ENCODE peak calls at places on chromosomes 6 and 20, in eight cellular contexts. O is activated gamma-delta T cell treated with Interleukin-2 at 50 U/mL for 16 hours; F is NCI-H1092; J is activated naive CD8-positive, alpha-beta T cell treated with anti-CD3 and anti-CD28 coated beads, Interleukin-2, amount 50 U/mL, for 24 hours; P is stimulated activated CD8-positive, alpha-beta memory T cell treated with anti-CD3 and anti-CD28 coated beads, Interleukin-15, amount 100 ng/mL, for 1 hour; H is germinal center; X is hippocampal formation; A is cardiac fibroblast. D is an unnamed sample.

GRCh38 chr20:33662172-33662571 is at the start of gene C20orf144:
- DNase-seq in O (no peak), F (no peak), J (no peak), P (no peak), H (no peak), X (no peak), A (no peak), D (no peak)

GRCh38 chr6:106666290-106667021 is 37.1 kb downstream of the QRSL1 start:
- DNase-seq in O (no peak), F (no peak), J (peak; percentile 14), P (no peak), H (peak; percentile 72), X (no peak), A (no peak), D (no peak)

GRCh38 chr20:62142252-62143117 is 709 bp downstream of the PSMA7 start:
- DNase-seq in O (no peak), F (no peak), J (peak; percentile 14), P (no peak), H (no peak), X (no peak), A (no peak), D (peak; percentile 56)

GRCh38 chr6:159151266-159151855 is 17.8 kb upstream of the FNDC1 start:
- DNase-seq in O (peak; percentile 19), F (no peak), J (peak; percentile 64), P (peak; percentile 11), H (peak; percentile 69), X (no peak), A (peak; percentile 75), D (peak; percentile 76)

GRCh38 chr6:75118925-75119515 is 86.8 kb downstream of the COL12A1 start:
- DNase-seq in O (no peak), F (no peak), J (no peak), P (no peak), H (no peak), X (no peak), A (no peak), D (no peak)

GRCh38 chr20:4245542-4245941 is 230.2 kb upstream of the RNF24 start:
- DNase-seq in O (no peak), F (no peak), J (no peak), P (no peak), H (no peak), X (no peak), A (no peak), D (no peak)

GRCh38 chr6:137016366-137016765 is 28.4 kb downstream of the IL20RA start:
- DNase-seq in O (no peak), F (no peak), J (no peak), P (no peak), H (no peak), X (no peak), A (peak; percentile 20), D (no peak)

GRCh38 chr6:126396131-126396530 is 56.2 kb downstream of the CENPW start:
- DNase-seq in O (no peak), F (no peak), J (no peak), P (no peak), H (no peak), X (no peak), A (no peak), D (no peak)

GRCh38 chr6:67606905-67607828 is 1027.9 kb upstream of the ADGRB3 start:
- DNase-seq in O (no peak), F (peak; percentile 12), J (no peak), P (no peak), H (no peak), X (no peak), A (peak; percentile 60), D (no peak)

D was measured in glutamatergic neuron.